ENCODE peak calls at places on chromosomes 5 and 9, in eight cellular contexts. C, Z, M, Q, K, U, O and F are unnamed samples.
A peak's percentile ranks its signal among the peaks of the same experiment; 100 is the strongest.

GRCh38 chr9:122228906-122229837 is at the start of gene LHX6:
- DNase-seq in C (peak; percentile 33), Z (no peak), M (no peak), Q (no peak), K (peak; percentile 5), U (no peak), O (no peak), F (no peak)

GRCh38 chr5:111755942-111756353 is 1.0 kb downstream of the NREP start:
- DNase-seq in C (no peak), Z (no peak), M (no peak), Q (no peak), K (no peak), U (no peak), O (no peak), F (no peak)

GRCh38 chr5:14168139-14168792 is 25.1 kb downstream of the TRIO start:
- DNase-seq in C (peak; percentile 53), Z (no peak), M (no peak), Q (no peak), K (no peak), U (no peak), O (no peak), F (no peak)

GRCh38 chr9:81687521-81688261 is 1.7 kb downstream of the TLE1 start:
- DNase-seq in C (peak; percentile 40), Z (peak; percentile 82), M (no peak), Q (no peak), K (no peak), U (peak; percentile 70), O (peak; percentile 63), F (no peak)

GRCh38 chr5:62341783-62342475 is 35.9 kb downstream of the KIF2A start:
- DNase-seq in C (no peak), Z (no peak), M (peak; percentile 25), Q (peak; percentile 58), K (no peak), U (no peak), O (no peak), F (no peak)

GRCh38 chr9:91089405-91090131 is 272.1 kb downstream of the AUH start:
- DNase-seq in C (peak; percentile 55), Z (no peak), M (no peak), Q (peak; percentile 56), K (no peak), U (no peak), O (peak; percentile 53), F (no peak)

GRCh38 chr9:120937127-120937526 is 10.5 kb upstream of the TRAF1 start:
- DNase-seq in C (no peak), Z (no peak), M (no peak), Q (no peak), K (no peak), U (no peak), O (peak; percentile 65), F (no peak)

GRCh38 chr9:77455312-77455927 is 192.7 kb downstream of the GNA14 start:
- DNase-seq in C (peak; percentile 54), Z (no peak), M (no peak), Q (peak; percentile 56), K (no peak), U (no peak), O (no peak), F (no peak)

GRCh38 chr9:133342570-133342969 is 5.4 kb downstream of the MED22 start:
- DNase-seq in C (no peak), Z (peak; percentile 72), M (no peak), Q (no peak), K (no peak), U (no peak), O (no peak), F (no peak)

GRCh38 chr5:95799181-95799835 is 23.2 kb downstream of the GLRX start:
- DNase-seq in C (no peak), Z (no peak), M (no peak), Q (no peak), K (no peak), U (no peak), O (no peak), F (no peak)

GRCh38 chr5:61332891-61333350 is 863 bp downstream of the ZSWIM6 start:
- DNase-seq in C (peak; percentile 72), Z (peak; percentile 91), M (peak; percentile 16), Q (peak; percentile 56), K (peak; percentile 37), U (peak; percentile 84), O (peak; percentile 69), F (peak; percentile 61)

GRCh38 chr5:95949810-95950209 is 11.8 kb downstream of the ELL2 start:
- DNase-seq in C (no peak), Z (no peak), M (no peak), Q (no peak), K (no peak), U (no peak), O (no peak), F (no peak)

GRCh38 chr5:32172908-32173393 is 1.2 kb downstream of the GOLPH3 start:
- DNase-seq in C (peak; percentile 35), Z (no peak), M (peak; percentile 11), Q (no peak), K (no peak), U (no peak), O (no peak), F (no peak)

GRCh38 chr9:20302229-20302628 is 320.1 kb downstream of the MLLT3 start:
- DNase-seq in C (no peak), Z (no peak), M (no peak), Q (no peak), K (no peak), U (no peak), O (no peak), F (no peak)

GRCh38 chr5:139650689-139651501 is 2.7 kb downstream of the CXXC5 start:
- DNase-seq in C (no peak), Z (peak; percentile 72), M (no peak), Q (no peak), K (no peak), U (peak; percentile 78), O (peak; percentile 82), F (no peak)

GRCh38 chr5:81768960-81769452 is 18.1 kb upstream of the SSBP2 start:
- DNase-seq in C (peak; percentile 93), Z (no peak), M (no peak), Q (no peak), K (no peak), U (no peak), O (no peak), F (no peak)

GRCh38 chr9:129021091-129021490 is 7.0 kb downstream of the SH3GLB2 start:
- DNase-seq in C (no peak), Z (no peak), M (no peak), Q (no peak), K (peak; percentile 71), U (no peak), O (no peak), F (no peak)

GRCh38 chr9:34554211-34555001 is 31.6 kb upstream of the ENHO start:
- DNase-seq in C (no peak), Z (peak; percentile 24), M (no peak), Q (no peak), K (no peak), U (peak; percentile 36), O (no peak), F (no peak)

GRCh38 chr5:39058178-39058577 is 16.0 kb downstream of the RICTOR start:
- DNase-seq in C (no peak), Z (no peak), M (no peak), Q (no peak), K (no peak), U (no peak), O (no peak), F (no peak)

GRCh38 chr5:15234366-15234765 is 265.6 kb upstream of the FBXL7 start:
- DNase-seq in C (no peak), Z (no peak), M (no peak), Q (no peak), K (no peak), U (no peak), O (no peak), F (no peak)

GRCh38 chr5:132417010-132417439 is 47.5 kb downstream of the SLC22A5 start:
- DNase-seq in C (peak; percentile 46), Z (no peak), M (no peak), Q (no peak), K (no peak), U (no peak), O (peak; percentile 67), F (no peak)

GRCh38 chr9:136997830-136998234 is 1.5 kb upstream of the CLIC3 start:
- DNase-seq in C (no peak), Z (no peak), M (peak; percentile 42), Q (peak; percentile 76), K (no peak), U (no peak), O (no peak), F (peak; percentile 31)

GRCh38 chr5:103475629-103476240 is 86.9 kb downstream of the NUDT12 start:
- DNase-seq in C (peak; percentile 56), Z (no peak), M (peak; percentile 14), Q (no peak), K (no peak), U (no peak), O (no peak), F (no peak)

GRCh38 chr9:115837618-115838017 is 316.0 kb upstream of the PAPPA start:
- DNase-seq in C (no peak), Z (no peak), M (no peak), Q (no peak), K (no peak), U (no peak), O (no peak), F (no peak)

GRCh38 chr5:20832204-20833080 is 844.4 kb upstream of the CDH18 start:
- DNase-seq in C (no peak), Z (no peak), M (no peak), Q (no peak), K (no peak), U (no peak), O (no peak), F (no peak)